ENCODE peak calls at places on chromosomes 7 and 10, in six cellular contexts. N is left ventricle myocardium inferior, I is coronary artery, O is ovary, Q is adrenal gland, L is fibroblast of lung. J is an unnamed sample.

GRCh38 chr10:94308866-94309265 is 53.9 kb downstream of the NOC3L start:
- DNase-seq in N (no peak), I (no peak), O (no peak), Q (no peak), L (peak; percentile 18), J (peak; percentile 11)

GRCh38 chr10:26550774-26551526 is 112.8 kb downstream of the APBB1IP start:
- DNase-seq in N (no peak), I (no peak), O (no peak), Q (no peak), L (no peak), J (no peak)

GRCh38 chr10:6958254-6958653 is 378.2 kb upstream of the PRKCQ start:
- DNase-seq in N (no peak), I (no peak), O (no peak), Q (no peak), L (no peak), J (peak; percentile 8)

GRCh38 chr10:84294766-84295447 is 33.5 kb upstream of the CCSER2 start:
- DNase-seq in N (no peak), I (no peak), O (no peak), Q (no peak), L (no peak), J (no peak)

GRCh38 chr7:92973964-92974363 is 137.6 kb upstream of the CDK6 start:
- DNase-seq in N (no peak), I (no peak), O (no peak), Q (no peak), L (peak; percentile 64), J (no peak)

GRCh38 chr10:30529373-30529998 is 95.5 kb downstream of the MAP3K8 start:
- DNase-seq in N (peak; percentile 70), I (peak; percentile 80), O (peak; percentile 36), Q (peak; percentile 53), L (no peak), J (no peak)

GRCh38 chr7:37510043-37510634 is 61.5 kb upstream of the ELMO1 start:
- DNase-seq in N (no peak), I (no peak), O (no peak), Q (no peak), L (peak; percentile 22), J (no peak)

GRCh38 chr7:131556055-131556911 is at the start of gene PODXL:
- DNase-seq in N (peak; percentile 84), I (peak; percentile 78), O (peak; percentile 79), Q (peak; percentile 68), L (peak; percentile 33), J (peak; percentile 70)

GRCh38 chr7:134902058-134902457 is 84.2 kb upstream of the AGBL3 start:
- DNase-seq in N (no peak), I (no peak), O (no peak), Q (no peak), L (no peak), J (no peak)

GRCh38 chr10:75098902-75099673 is 12.4 kb upstream of the SAMD8 start:
- DNase-seq in N (no peak), I (no peak), O (no peak), Q (no peak), L (no peak), J (no peak)

GRCh38 chr7:47582748-47583740 is 1.1 kb upstream of the TNS3 start:
- DNase-seq in N (no peak), I (peak; percentile 76), O (peak; percentile 72), Q (no peak), L (peak; percentile 32), J (peak; percentile 39)

GRCh38 chr7:106367018-106367420 is 82.2 kb upstream of the NAMPT start:
- DNase-seq in N (no peak), I (no peak), O (no peak), Q (no peak), L (peak; percentile 36), J (peak; percentile 38)

GRCh38 chr7:136528329-136528728 is 340.1 kb upstream of the CHRM2 start:
- DNase-seq in N (no peak), I (no peak), O (no peak), Q (no peak), L (peak; percentile 73), J (peak; percentile 55)

GRCh38 chr7:24199978-24200377 is 84.0 kb upstream of the NPY start:
- DNase-seq in N (no peak), I (no peak), O (no peak), Q (no peak), L (no peak), J (no peak)

GRCh38 chr10:91613411-91614253 is 19.2 kb downstream of the PPP1R3C start:
- DNase-seq in N (no peak), I (no peak), O (no peak), Q (peak; percentile 44), L (peak; percentile 96), J (peak; percentile 98)

GRCh38 chr10:79221110-79222051 is 125.9 kb upstream of the PPIF start:
- DNase-seq in N (peak; percentile 83), I (no peak), O (peak; percentile 98), Q (peak; percentile 84), L (peak; percentile 93), J (peak; percentile 96)

GRCh38 chr10:129712000-129712399 is 245.0 kb downstream of the MGMT start:
- DNase-seq in N (no peak), I (peak; percentile 60), O (no peak), Q (no peak), L (no peak), J (no peak)

GRCh38 chr10:70084189-70084588 is 31.5 kb downstream of the MACROH2A2 start:
- DNase-seq in N (no peak), I (no peak), O (no peak), Q (no peak), L (no peak), J (no peak)

GRCh38 chr7:99788554-99788953 is 4.6 kb upstream of the CYP3A4 start:
- DNase-seq in N (no peak), I (no peak), O (no peak), Q (no peak), L (no peak), J (peak; percentile 78)

GRCh38 chr7:125526958-125527357 is 597.3 kb upstream of the POT1 start:
- DNase-seq in N (no peak), I (no peak), O (no peak), Q (no peak), L (no peak), J (no peak)
- TF ChIP-seq CTCF in N (no peak), I (no peak), O (no peak), Q (no peak), L (no peak), J (no peak)

GRCh38 chr7:101823086-101823485 is 5.7 kb downstream of the CUX1 start:
- DNase-seq in N (no peak), I (no peak), O (no peak), Q (no peak), L (no peak), J (no peak)
- H3K4me3 ChIP-seq in N (peak overlapping the region; percentile 8), I (no peak overlapping the region), O (no peak overlapping the region), Q (no peak overlapping the region), L (no peak overlapping the region), J (no peak overlapping the region)

DNA sequence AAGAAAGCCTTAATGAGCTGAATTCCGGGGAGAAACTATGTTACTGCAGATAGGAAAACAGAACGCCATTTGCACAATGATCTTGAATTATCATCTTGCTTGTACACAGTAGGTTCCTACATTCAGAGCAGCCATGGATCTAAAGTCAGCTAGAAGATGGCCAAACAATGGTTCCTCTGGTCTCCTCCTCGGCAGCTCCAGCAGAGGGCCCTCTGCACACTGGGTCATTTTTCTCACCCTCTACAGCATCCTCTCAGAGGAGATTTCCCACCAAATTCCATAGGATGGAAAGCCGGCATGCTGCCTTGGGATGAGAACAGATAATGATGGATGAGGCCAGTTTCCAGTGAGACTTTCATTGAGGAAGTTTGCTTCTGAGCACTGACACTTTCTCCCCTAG is 308.5 kb upstream of the NFE2L3 start:
- DNase-seq in N (no peak), I (no peak), O (no peak), Q (no peak), L (no peak), J (no peak)
- TF ChIP-seq CTCF in N (no peak), I (no peak), O (no peak), Q (no peak), L (no peak), J (no peak)

DNA sequence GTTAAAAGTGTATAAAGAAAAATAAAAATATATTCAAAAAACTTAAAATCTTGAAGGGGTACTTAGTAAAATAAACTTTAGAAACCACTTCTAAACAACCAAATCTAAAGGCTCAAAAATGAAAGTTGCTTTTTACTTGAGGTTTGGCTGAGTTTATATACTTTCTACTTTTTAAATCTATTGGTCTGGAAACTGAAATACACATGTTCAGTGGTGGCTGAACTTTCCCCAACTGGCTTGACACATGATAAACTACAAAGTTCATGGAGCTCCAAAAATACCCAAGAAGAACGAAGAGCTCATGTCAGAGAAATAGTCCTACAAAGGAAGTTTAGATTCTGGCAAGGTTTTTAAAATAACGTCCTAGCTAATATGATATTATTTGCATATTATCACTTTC is 28.5 kb downstream of the SEMA3C start:
- DNase-seq in N (no peak), I (no peak), O (no peak), Q (no peak), L (peak; percentile 75), J (no peak)
- H3K4me3 ChIP-seq in N (no peak overlapping the region), I (peak overlapping the region; percentile 32), O (no peak overlapping the region), Q (no peak overlapping the region), L (no peak overlapping the region), J (no peak overlapping the region)